ENCODE peak calls at places on chromosomes 13 and 19, in seven cellular contexts. T is cardiac muscle cell, M is tibial artery, P is aorta, W is left ventricle myocardium inferior, J is A549, I is skeletal muscle cell. E is an unnamed sample.

GRCh38 chr13:34522818-34523217 is 419.3 kb upstream of the NBEA start:
- DNase-seq in W (no peak), J (peak; percentile 40), I (no peak), T (no peak), M (no peak), P (no peak), E (no peak)

GRCh38 chr19:750640-751423 is at the start of gene MISP:
- DNase-seq in T (no peak), W (no peak), M (no peak), J (peak; percentile 84), P (peak; percentile 75), I (no peak), E (peak; percentile 52)

GRCh38 chr19:55305491-55305890 is 19.6 kb downstream of the TMEM150B start:
- DNase-seq in I (no peak), J (peak; percentile 62), P (no peak), M (no peak), W (no peak), T (peak; percentile 57), E (no peak)

GRCh38 chr19:42282036-42282762 is 13.1 kb downstream of the CIC start:
- DNase-seq in M (peak; percentile 72), W (no peak), T (no peak), P (no peak), J (no peak), I (no peak), E (no peak)

GRCh38 chr13:48235100-48235813 is 2.3 kb downstream of the ITM2B start:
- DNase-seq in P (no peak), W (no peak), J (no peak), I (no peak), T (peak; percentile 52), M (no peak), E (no peak)

GRCh38 chr13:58313219-58313618 is 681.7 kb downstream of the PCDH17 start:
- DNase-seq in M (no peak), P (no peak), T (no peak), W (no peak), I (no peak), J (no peak), E (no peak)

GRCh38 chr13:102586615-102587014 is 10.2 kb upstream of the TPP2 start:
- DNase-seq in J (no peak), T (no peak), M (no peak), I (no peak), P (no peak), W (no peak), E (no peak)

GRCh38 chr19:55678121-55678671 is 3.2 kb downstream of the EPN1 start:
- DNase-seq in P (no peak), W (peak; percentile 45), M (no peak), T (no peak), I (no peak), J (no peak), E (no peak)

GRCh38 chr19:48954595-48955307 is at the start of gene BAX:
- DNase-seq in T (peak; percentile 99), I (peak; percentile 76), M (peak; percentile 99), W (peak; percentile 97), J (peak; percentile 99), P (peak; percentile 99), E (peak; percentile 97)

GRCh38 chr13:87954116-87954515 is 282.9 kb downstream of the SLITRK5 start:
- DNase-seq in W (no peak), I (no peak), T (no peak), M (no peak), J (no peak), P (no peak), E (no peak)

GRCh38 chr13:52695856-52696255 is 43.2 kb downstream of the SUGT1 start:
- DNase-seq in M (no peak), I (peak; percentile 40), T (no peak), P (no peak), J (no peak), W (no peak), E (no peak)

GRCh38 chr13:112747256-112747655 is 57.4 kb downstream of the ATP11A start:
- DNase-seq in M (no peak), P (no peak), J (no peak), W (no peak), T (no peak), I (no peak), E (no peak)

GRCh38 chr13:99926014-99926731 is 45.4 kb downstream of the ZIC5 start:
- DNase-seq in W (no peak), T (no peak), J (peak; percentile 30), M (no peak), P (no peak), I (no peak), E (no peak)

GRCh38 chr19:9078651-9079050 is 8.2 kb upstream of the OR1M1 start:
- DNase-seq in M (no peak), P (no peak), T (no peak), I (no peak), J (no peak), W (no peak), E (no peak)

GRCh38 chr13:40536443-40537113 is 129.9 kb downstream of the FOXO1 start:
- DNase-seq in W (no peak), P (no peak), I (no peak), J (peak; percentile 30), M (no peak), T (no peak), E (no peak)

GRCh38 chr13:48500652-48501197 is 32.2 kb downstream of the RCBTB2 start:
- DNase-seq in J (peak; percentile 19), I (peak; percentile 86), T (no peak), P (no peak), M (no peak), W (no peak), E (peak; percentile 47)

GRCh38 chr19:49983645-49984229 is 22.8 kb upstream of the SIGLEC11 start:
- DNase-seq in J (peak; percentile 57), T (peak; percentile 73), M (no peak), I (no peak), W (peak; percentile 32), P (peak; percentile 85), E (peak; percentile 62)

GRCh38 chr19:1884719-1885334 is 469 bp downstream of the ABHD17A start:
- DNase-seq in J (no peak), P (no peak), I (no peak), M (peak; percentile 70), W (no peak), T (peak; percentile 38), E (no peak)

DNA sequence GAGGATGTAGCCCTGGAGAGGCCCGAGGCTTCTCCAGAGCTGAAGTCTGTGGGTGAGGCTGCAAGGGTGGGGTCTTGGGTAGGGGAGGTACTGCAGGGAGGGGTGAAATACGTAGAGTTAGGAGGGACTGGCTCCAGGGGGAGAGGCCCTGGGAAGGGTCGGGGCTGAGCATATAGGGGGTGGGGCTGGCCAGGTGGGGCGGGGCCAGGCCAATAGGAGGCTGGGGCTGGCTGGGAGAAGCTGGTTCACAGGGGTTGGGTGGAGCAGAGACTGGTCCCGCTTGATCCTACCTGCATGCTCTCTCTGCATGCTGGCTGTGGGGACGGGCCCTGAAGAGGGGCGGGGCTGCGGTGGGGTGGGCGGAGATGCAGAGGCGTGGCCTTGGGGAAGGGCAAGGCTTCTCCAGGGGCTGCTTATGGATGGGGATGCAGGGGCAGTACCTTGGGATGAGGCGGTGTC is 51.9 kb downstream of the CELF5 start:
- DNase-seq in T (no peak), W (no peak), J (peak; percentile 83), M (no peak), P (no peak), I (no peak), E (peak; percentile 48)
- H3K4me3 ChIP-seq in T (peak overlapping the region; percentile 18), W (no peak overlapping the region), J (peak overlapping the region; percentile 29), M (no peak overlapping the region), P (no peak overlapping the region), I (no peak overlapping the region), E (no peak overlapping the region)

DNA sequence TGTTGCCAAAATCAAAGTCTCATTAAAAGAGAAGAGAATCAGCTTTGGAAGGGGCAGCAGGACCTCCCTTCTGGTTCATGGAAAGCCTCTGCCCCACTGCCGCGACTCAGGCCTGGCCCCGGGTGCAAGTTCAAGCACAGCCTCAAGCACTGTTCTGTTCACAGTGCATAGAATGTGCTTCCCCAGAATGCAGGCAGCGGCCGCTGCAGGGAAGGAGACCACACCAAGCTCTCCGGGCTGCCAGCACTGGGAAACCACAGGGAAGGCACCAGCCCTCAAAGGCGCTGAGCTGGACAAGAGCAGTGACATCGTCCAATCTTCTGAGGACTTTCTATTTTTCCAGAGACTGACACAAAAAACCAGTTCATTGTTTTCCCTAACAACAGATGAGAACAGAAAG is 55.5 kb downstream of the CRYL1 start:
- DNase-seq in I (no peak), W (no peak), M (no peak), T (no peak), J (no peak), P (no peak), E (no peak)
- H3K4me3 ChIP-seq in I (no peak overlapping the region), W (no peak overlapping the region), M (no peak overlapping the region), T (no peak overlapping the region), J (no peak overlapping the region), P (no peak overlapping the region), E (no peak overlapping the region)

GRCh38 chr13:74074723-74075122 is 59.5 kb downstream of the KLF12 start:
- DNase-seq in P (no peak), J (no peak), W (no peak), M (no peak), I (no peak), T (no peak), E (no peak)

GRCh38 chr13:74080762-74081161 is 53.4 kb downstream of the KLF12 start:
- DNase-seq in J (no peak), M (no peak), I (no peak), T (no peak), W (no peak), P (no peak), E (no peak)

GRCh38 chr13:74073231-74073630 is 61.0 kb downstream of the KLF12 start:
- DNase-seq in P (no peak), M (no peak), I (no peak), W (no peak), J (no peak), T (no peak), E (no peak)

GRCh38 chr13:74077847-74078246 is 56.4 kb downstream of the KLF12 start:
- DNase-seq in W (no peak), J (no peak), T (no peak), P (no peak), M (no peak), I (no peak), E (no peak)

DNA sequence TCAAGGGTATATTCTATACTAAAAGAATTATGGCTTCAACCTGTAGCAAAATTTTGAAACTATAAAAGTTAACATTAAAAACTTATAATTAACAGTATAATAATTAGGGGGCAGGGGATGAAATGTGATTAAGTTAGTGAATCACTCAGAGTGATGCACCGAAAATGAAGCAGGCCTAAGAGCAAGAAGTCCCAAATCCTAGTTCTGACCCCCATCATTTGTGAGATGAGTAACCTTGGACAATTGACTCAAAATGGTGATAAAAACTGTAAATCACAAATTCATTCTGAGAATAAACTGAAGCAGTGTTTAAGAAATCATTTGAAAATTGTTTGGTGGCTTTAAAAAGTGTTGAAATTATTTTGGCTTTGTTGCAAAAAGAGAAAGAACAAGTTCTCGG is 56.8 kb downstream of the KLF12 start:
- DNase-seq in M (no peak), J (no peak), W (no peak), I (no peak), T (no peak), P (no peak), E (no peak)
- H3K4me3 ChIP-seq in M (no peak overlapping the region), J (no peak overlapping the region), W (no peak overlapping the region), I (no peak overlapping the region), T (no peak overlapping the region), P (no peak overlapping the region), E (no peak overlapping the region)

GRCh38 chr13:110326263-110326904 is 19.3 kb downstream of the COL4A2 start:
- DNase-seq in J (no peak), T (no peak), P (no peak), W (no peak), I (no peak), M (peak; percentile 84), E (no peak)
- H3K4me3 ChIP-seq in J (no peak overlapping the region), T (no peak overlapping the region), P (no peak overlapping the region), W (no peak overlapping the region), I (no peak overlapping the region), M (no peak overlapping the region), E (no peak overlapping the region)